ENCODE peak calls at places on chromosome 7, in seven cellular contexts. R is BJ; J is stimulated activated CD8-positive, alpha-beta memory T cell treated with anti-CD3 and anti-CD28 coated beads, Interleukin-12 subunit alpha, Interleukin-12 subunit beta, amount 100 ng/mL, for 1 hour; K is activated CD4-positive, alpha-beta T cell treated with anti-CD3 and anti-CD28 coated beads for 48 hours; Q is HFF-Myc; W is Peyer's patch; Z is mucosa of gallbladder. P is an unnamed sample.

GRCh38 chr7:71776726-71777125 is 635.4 kb downstream of the CALN1 start:
- DNase-seq in R (no peak), K (no peak), Z (no peak), J (no peak), W (no peak), Q (no peak), P (no peak)

GRCh38 chr7:5077740-5078139 is 32.1 kb downstream of the RBAK start:
- DNase-seq in J (no peak), R (no peak), W (no peak), Z (no peak), Q (no peak), K (peak; percentile 20), P (no peak)

GRCh38 chr7:66873476-66873875 is 47.5 kb upstream of the TMEM248 start:
- DNase-seq in R (no peak), W (no peak), K (no peak), Z (no peak), Q (no peak), J (no peak), P (no peak)

GRCh38 chr7:90312745-90313144 is 8.4 kb downstream of the FAM237B start:
- DNase-seq in Z (no peak), J (no peak), W (no peak), K (no peak), R (no peak), Q (no peak), P (no peak)

GRCh38 chr7:14858410-14858809 is 44.1 kb downstream of the DGKB start:
- DNase-seq in K (no peak), W (no peak), J (no peak), R (no peak), Q (no peak), Z (no peak), P (no peak)

GRCh38 chr7:92837214-92837749 is 909 bp upstream of the CDK6 start:
- DNase-seq in Z (no peak), K (no peak), Q (no peak), R (no peak), W (no peak), J (no peak), P (no peak)

GRCh38 chr7:69889338-69890080 is 291.2 kb downstream of the AUTS2 start:
- DNase-seq in K (no peak), J (no peak), Q (no peak), R (no peak), Z (no peak), W (no peak), P (no peak)

GRCh38 chr7:22791204-22792158 is 31.2 kb downstream of the TOMM7 start:
- DNase-seq in Z (no peak), K (no peak), W (no peak), Q (no peak), R (no peak), J (no peak), P (no peak)

GRCh38 chr7:135253851-135254815 is 20.5 kb downstream of the STRA8 start:
- DNase-seq in J (no peak), K (no peak), Z (peak; percentile 41), W (peak; percentile 57), Q (peak; percentile 31), R (peak; percentile 31), P (no peak)

GRCh38 chr7:69780377-69780776 is 182.1 kb downstream of the AUTS2 start:
- DNase-seq in K (no peak), Z (no peak), Q (no peak), W (no peak), R (no peak), J (no peak), P (no peak)

GRCh38 chr7:143372070-143372469 is 9.1 kb upstream of the ZYX start:
- DNase-seq in J (peak; percentile 36), Z (peak; percentile 87), Q (no peak), K (peak; percentile 74), R (no peak), W (peak; percentile 75), P (no peak)

GRCh38 chr7:139738101-139738489 is 39.7 kb downstream of the HIPK2 start:
- DNase-seq in J (no peak), R (no peak), W (no peak), Z (no peak), Q (no peak), K (no peak), P (no peak)

GRCh38 chr7:604038-604883 is 84.6 kb upstream of the PDGFA start:
- DNase-seq in J (peak; percentile 93), Z (peak; percentile 84), K (peak; percentile 97), Q (peak; percentile 25), W (peak; percentile 94), R (no peak), P (no peak)

GRCh38 chr7:506391-506831 is 13.2 kb downstream of the PDGFA start:
- DNase-seq in K (no peak), R (no peak), Q (no peak), J (no peak), Z (no peak), W (peak; percentile 42), P (no peak)

GRCh38 chr7:8154290-8154689 is 107.7 kb downstream of the ICA1 start:
- DNase-seq in W (no peak), K (no peak), J (no peak), Z (no peak), Q (no peak), R (no peak), P (no peak)

GRCh38 chr7:27516415-27516814 is 146.3 kb downstream of the HIBADH start:
- DNase-seq in J (no peak), K (no peak), Q (no peak), Z (no peak), W (no peak), R (no peak), P (no peak)

GRCh38 chr7:94223375-94224084 is 171.2 kb upstream of the COL1A2 start:
- DNase-seq in K (no peak), R (no peak), W (no peak), J (no peak), Z (no peak), Q (peak; percentile 45), P (peak; percentile 47)

GRCh38 chr7:140604760-140605159 is 35.9 kb downstream of the DENND2A start:
- DNase-seq in W (no peak), Q (no peak), Z (no peak), J (no peak), R (peak; percentile 70), K (no peak), P (no peak)

P was measured in neuronal stem cell.